ENCODE peak calls at places on chromosomes 12 and 14, in ten cellular contexts. X is NCI-H510A treated with DMSO at 0.1 percent for 48 hours, G is A549, E is foreskin fibroblast, U is NCI-H460, Z is lower leg skin, C is NCI-H345, V is renal cortical epithelial cell, S is PC-3, M is LHCN-M2. Y is an unnamed sample.

GRCh38 chr12:12899530-12900380 is 8.4 kb downstream of the GPRC5A start:
- DNase-seq in X (no peak), G (peak; percentile 76), E (peak; percentile 97), U (no peak), Z (no peak), C (no peak), V (peak; percentile 93), S (peak; percentile 82), M (peak; percentile 83), Y (no peak)

GRCh38 chr14:61335876-61336275 is 14.5 kb downstream of the PRKCH start:
- DNase-seq in X (no peak), G (no peak), E (no peak), U (no peak), Z (no peak), C (no peak), V (no peak), S (no peak), M (no peak), Y (no peak)

GRCh38 chr12:42166501-42166900 is 21.8 kb upstream of the GXYLT1 start:
- DNase-seq in X (no peak), G (no peak), E (peak; percentile 53), U (no peak), Z (no peak), C (no peak), V (no peak), S (no peak), M (peak; percentile 36), Y (no peak)

GRCh38 chr14:23513005-23513412 is 38.6 kb downstream of the ZFHX2 start:
- DNase-seq in X (no peak), G (no peak), E (no peak), U (no peak), Z (no peak), C (no peak), V (no peak), S (no peak), M (no peak), Y (no peak)

GRCh38 chr14:50943943-50944646 is at the start of gene PYGL:
- DNase-seq in X (peak; percentile 66), G (peak; percentile 77), E (peak; percentile 89), U (peak; percentile 76), Z (peak; percentile 93), C (peak; percentile 68), V (no peak), S (peak; percentile 88), M (peak; percentile 65), Y (peak; percentile 85)

GRCh38 chr14:104238424-104239184 is 100.2 kb downstream of the KIF26A start:
- DNase-seq in X (no peak), G (no peak), E (no peak), U (no peak), Z (peak; percentile 69), C (no peak), V (no peak), S (no peak), M (no peak), Y (no peak)

GRCh38 chr12:105676694-105677093 is 346.2 kb downstream of the C12orf75 start:
- DNase-seq in X (no peak), G (no peak), E (no peak), U (no peak), Z (peak; percentile 86), C (no peak), V (peak; percentile 5), S (no peak), M (no peak), Y (no peak)

GRCh38 chr12:71945121-71945520 is 6.5 kb downstream of the TPH2 start:
- DNase-seq in X (peak; percentile 27), G (no peak), E (peak; percentile 21), U (no peak), Z (no peak), C (no peak), V (no peak), S (no peak), M (no peak), Y (no peak)

GRCh38 chr12:6215932-6216494 is 15.8 kb downstream of the CD9 start:
- DNase-seq in X (peak; percentile 20), G (peak; percentile 96), E (peak; percentile 86), U (peak; percentile 71), Z (peak; percentile 95), C (no peak), V (peak; percentile 100), S (peak; percentile 96), M (peak; percentile 99), Y (no peak)

GRCh38 chr14:93994919-93995682 is 2.0 kb upstream of the CCDC197 start:
- DNase-seq in X (no peak), G (peak; percentile 56), E (peak; percentile 43), U (no peak), Z (no peak), C (no peak), V (peak; percentile 88), S (peak; percentile 77), M (peak; percentile 56), Y (no peak)

GRCh38 chr14:80475074-80475473 is 263.8 kb upstream of the DIO2 start:
- DNase-seq in X (no peak), G (no peak), E (peak; percentile 59), U (no peak), Z (no peak), C (no peak), V (peak; percentile 17), S (peak; percentile 16), M (peak; percentile 34), Y (no peak)

GRCh38 chr14:39097159-39097558 is 5.9 kb downstream of the SEC23A start:
- DNase-seq in X (no peak), G (peak; percentile 50), E (no peak), U (no peak), Z (no peak), C (no peak), V (peak; percentile 85), S (no peak), M (no peak), Y (no peak)

GRCh38 chr14:51430600-51430999 is 190.6 kb downstream of the TMX1 start:
- DNase-seq in X (no peak), G (no peak), E (no peak), U (no peak), Z (no peak), C (peak; percentile 31), V (peak; percentile 30), S (no peak), M (peak; percentile 95), Y (no peak)

GRCh38 chr14:20688167-20688839 is at the start of gene ANG:
- DNase-seq in X (no peak), G (no peak), E (no peak), U (no peak), Z (no peak), C (no peak), V (no peak), S (no peak), M (no peak), Y (no peak)

GRCh38 chr12:122836027-122836921 is 1.0 kb downstream of the HIP1R start:
- DNase-seq in X (peak; percentile 79), G (no peak), E (peak; percentile 68), U (peak; percentile 54), Z (peak; percentile 88), C (peak; percentile 36), V (peak; percentile 52), S (peak; percentile 70), M (no peak), Y (no peak)

GRCh38 chr12:57803317-57803893 is 15.1 kb downstream of the AVIL start:
- DNase-seq in X (peak; percentile 58), G (peak; percentile 53), E (peak; percentile 77), U (peak; percentile 13), Z (no peak), C (peak; percentile 13), V (peak; percentile 27), S (peak; percentile 60), M (peak; percentile 30), Y (peak; percentile 71)

GRCh38 chr14:23117371-23118020 is 1.6 kb downstream of the CEBPE start:
- DNase-seq in X (no peak), G (no peak), E (no peak), U (no peak), Z (no peak), C (no peak), V (no peak), S (no peak), M (no peak), Y (no peak)

GRCh38 chr12:87509233-87509820 is 519.9 kb downstream of the C12orf50 start:
- DNase-seq in X (peak; percentile 19), G (peak; percentile 73), E (peak; percentile 46), U (peak; percentile 36), Z (no peak), C (no peak), V (peak; percentile 69), S (peak; percentile 82), M (peak; percentile 75), Y (no peak)

GRCh38 chr12:48631071-48631470 is 51.0 kb downstream of the KANSL2 start:
- DNase-seq in X (no peak), G (no peak), E (no peak), U (no peak), Z (no peak), C (no peak), V (peak; percentile 4), S (peak; percentile 42), M (no peak), Y (no peak)

GRCh38 chr14:52902971-52903385 is 47.9 kb downstream of the FERMT2 start:
- DNase-seq in X (no peak), G (peak; percentile 34), E (peak; percentile 77), U (no peak), Z (no peak), C (no peak), V (peak; percentile 50), S (peak; percentile 45), M (peak; percentile 64), Y (no peak)

GRCh38 chr14:51398898-51399297 is 158.9 kb downstream of the TMX1 start:
- DNase-seq in X (no peak), G (peak; percentile 91), E (peak; percentile 93), U (peak; percentile 61), Z (no peak), C (no peak), V (peak; percentile 75), S (peak; percentile 99), M (peak; percentile 96), Y (no peak)

GRCh38 chr12:89846473-89846872 is 137.8 kb upstream of the ATP2B1 start:
- DNase-seq in X (no peak), G (no peak), E (no peak), U (no peak), Z (no peak), C (no peak), V (no peak), S (no peak), M (no peak), Y (no peak)

GRCh38 chr12:53989227-53990113 is 4.5 kb downstream of the HOXC10 start:
- DNase-seq in X (peak; percentile 34), G (peak; percentile 77), E (peak; percentile 78), U (peak; percentile 55), Z (no peak), C (peak; percentile 42), V (peak; percentile 75), S (peak; percentile 77), M (peak; percentile 25), Y (no peak)

GRCh38 chr12:46383654-46384450 is 11.3 kb upstream of the SLC38A2 start:
- DNase-seq in X (no peak), G (peak; percentile 93), E (peak; percentile 98), U (peak; percentile 89), Z (peak; percentile 98), C (no peak), V (peak; percentile 77), S (peak; percentile 78), M (peak; percentile 95), Y (peak; percentile 30)

GRCh38 chr14:75046899-75047298 is 4.4 kb downstream of the MLH3 start:
- DNase-seq in X (no peak), G (no peak), E (peak; percentile 52), U (no peak), Z (no peak), C (no peak), V (peak; percentile 37), S (peak; percentile 25), M (peak; percentile 55), Y (no peak)

GRCh38 chr14:92254786-92255185 is 68.2 kb upstream of the SLC24A4 start:
- DNase-seq in X (no peak), G (no peak), E (peak; percentile 55), U (no peak), Z (peak; percentile 79), C (no peak), V (no peak), S (no peak), M (no peak), Y (peak; percentile 35)

GRCh38 chr12:103588680-103589079 is 1.6 kb downstream of the STAB2 start:
- DNase-seq in X (no peak), G (no peak), E (no peak), U (no peak), Z (no peak), C (no peak), V (no peak), S (no peak), M (no peak), Y (no peak)

GRCh38 chr12:106632797-106633450 is 50.1 kb downstream of the RFX4 start:
- DNase-seq in X (peak; percentile 22), G (peak; percentile 58), E (no peak), U (peak; percentile 74), Z (no peak), C (no peak), V (peak; percentile 31), S (peak; percentile 67), M (no peak), Y (no peak)

Y was measured in HEK293T.